ENCODE peak calls at places on chromosomes 2 and 18, in four cellular contexts. W is NCI-H2171, X is left colon, O is SW480. F is an unnamed sample.

GRCh38 chr18:28494151-28494550 is 317.2 kb upstream of the CDH2 start:
- DNase-seq in O (no peak), X (no peak), W (no peak), F (no peak)

GRCh38 chr2:12731701-12732280 is 15.1 kb downstream of the TRIB2 start:
- DNase-seq in O (no peak), X (no peak), W (no peak), F (no peak)

GRCh38 chr2:156435392-156435724 is 821 bp upstream of the GPD2 start:
- DNase-seq in W (peak), O (no peak), X (no peak), F (no peak)

GRCh38 chr2:55922488-55922887 is 1.1 kb downstream of the EFEMP1 start:
- DNase-seq in W (no peak), O (no peak), X (no peak), F (no peak)

GRCh38 chr2:232632904-232633412 is 446 bp upstream of the EFHD1 start:
- DNase-seq in W (no peak), X (peak), O (no peak), F (no peak)

GRCh38 chr2:96374211-96374951 is 38.8 kb downstream of the NCAPH start:
- DNase-seq in W (peak), O (no peak), X (peak), F (peak)

GRCh38 chr2:170369894-170370293 is 191.9 kb downstream of the MYO3B start:
- DNase-seq in X (no peak), O (peak), W (peak), F (peak)

GRCh38 chr18:49628993-49629795 is 67.3 kb downstream of the LIPG start:
- DNase-seq in O (peak), W (no peak), X (peak), F (no peak)

GRCh38 chr2:85886585-85886984 is 2.2 kb downstream of the ST3GAL5 start:
- DNase-seq in O (peak), W (no peak), X (peak), F (peak)

GRCh38 chr2:106140091-106140490 is 54.0 kb downstream of the UXS1 start:
- DNase-seq in X (no peak), O (no peak), W (no peak), F (no peak)

GRCh38 chr18:6222271-6222670 is 192.4 kb downstream of the L3MBTL4 start:
- DNase-seq in X (no peak), W (no peak), O (no peak), F (no peak)

GRCh38 chr2:62654423-62654791 is 51.1 kb upstream of the EHBP1 start:
- DNase-seq in X (no peak), O (no peak), W (no peak), F (peak)

GRCh38 chr2:119028327-119029174 is 86.6 kb downstream of the MARCO start:
- DNase-seq in O (peak), W (no peak), X (peak), F (peak)

GRCh38 chr18:50849448-50849847 is 29.5 kb upstream of the ME2 start:
- DNase-seq in O (no peak), X (no peak), W (no peak), F (no peak)

GRCh38 chr2:70720124-70720523 is 47.9 kb downstream of the ADD2 start:
- DNase-seq in X (no peak), O (no peak), W (no peak), F (no peak)

GRCh38 chr2:154908312-154908711 is 209.8 kb downstream of the KCNJ3 start:
- DNase-seq in X (no peak), O (no peak), W (no peak), F (no peak)

GRCh38 chr2:41194235-41194634 is 742.3 kb upstream of the SLC8A1 start:
- DNase-seq in O (peak), W (no peak), X (no peak), F (no peak)

GRCh38 chr2:63840081-63840784 is 1.5 kb upstream of the UGP2 start:
- DNase-seq in W (peak), O (peak), X (no peak), F (peak)

F was measured in HT-29.